ENCODE peak calls at places on chromosomes 12 and 14, in four cellular contexts. I is HL-60, U is psoas muscle, C is kidney tubule cell. Q is an unnamed sample.

GRCh38 chr12:52254965-52255751 is 19.3 kb upstream of the KRT86 start:
- DNase-seq in I (no peak), U (no peak), C (peak), Q (peak)

GRCh38 chr14:68089146-68089715 is 269.7 kb downstream of the RAD51B start:
- DNase-seq in I (no peak), U (no peak), C (peak), Q (no peak)

GRCh38 chr12:34289431-34290190 is 267.3 kb downstream of the ALG10 start:
- DNase-seq in I (no peak), U (peak), C (no peak), Q (no peak)

GRCh38 chr12:104372048-104372720 is 68.6 kb downstream of the EID3 start:
- DNase-seq in I (peak), U (no peak), C (no peak), Q (peak)

GRCh38 chr14:79659995-79660975 is 551.0 kb downstream of the DIO2 start:
- DNase-seq in I (no peak), U (no peak), C (peak), Q (no peak)

GRCh38 chr14:104531421-104532190 is 48.0 kb upstream of the C14orf180 start:
- DNase-seq in I (no peak), U (no peak), C (no peak), Q (no peak)

GRCh38 chr12:109836916-109837315 is 3.7 kb upstream of the TRPV4 start:
- DNase-seq in I (no peak), U (no peak), C (peak), Q (peak)

GRCh38 chr14:100321473-100322137 is 1.5 kb upstream of the SLC25A47 start:
- DNase-seq in I (no peak), U (no peak), C (no peak), Q (no peak)

GRCh38 chr14:79044894-79045624 is 874.9 kb downstream of the NRXN3 start:
- DNase-seq in I (no peak), U (no peak), C (peak), Q (peak)

GRCh38 chr12:34363050-34363673 is 340.9 kb downstream of the ALG10 start:
- DNase-seq in I (no peak), U (no peak), C (no peak), Q (peak)